ENCODE peak calls at places on chromosomes 2 and 18, in four cellular contexts. S is hepatocyte, K is adrenal gland, I is HCT116. X is an unnamed sample. For H3K4me1 and H3K36me3, the result is how much of the 10 kb centered on the place peaks cover.

GRCh38 chr2:232437130-232437620 is 18.8 kb upstream of the ALPI start:
- DNase-seq in S (no peak), K (peak), I (no peak), X (no peak)

GRCh38 chr18:77254711-77255110 is 5.1 kb downstream of the GALR1 start:
- DNase-seq in S (no peak), K (no peak), I (no peak), X (no peak)

GRCh38 chr2:36356199-36356989 is 816 bp downstream of the CRIM1 start:
- DNase-seq in S (peak), K (peak), I (no peak), X (peak)

GRCh38 chr2:162537651-162538050 is 193.7 kb downstream of the GCA start:
- DNase-seq in S (no peak), K (no peak), I (no peak), X (no peak)

GRCh38 chr2:226187601-226188000 is 612.0 kb downstream of the IRS1 start:
- DNase-seq in S (no peak), K (no peak), I (no peak), X (no peak)

GRCh38 chr2:164600763-164601162 is 20.5 kb downstream of the GRB14 start:
- DNase-seq in S (no peak), K (no peak), I (no peak), X (no peak)

GRCh38 chr2:12044857-12045256 is 298.4 kb downstream of the LPIN1 start:
- DNase-seq in S (no peak), K (no peak), I (no peak), X (no peak)

GRCh38 chr18:55275042-55275897 is 312.7 kb downstream of the TCF4 start:
- DNase-seq in S (no peak), K (peak), I (no peak), X (peak)

GRCh38 chr18:79399275-79400081 is 3.7 kb downstream of the NFATC1 start:
- DNase-seq in S (no peak), K (no peak), I (no peak), X (peak)

GRCh38 chr2:144081272-144081671 is 438.6 kb downstream of the ZEB2 start:
- DNase-seq in S (no peak), K (no peak), I (no peak), X (no peak)

GRCh38 chr18:78899241-78899640 is 80.4 kb upstream of the SALL3 start:
- DNase-seq in S (no peak), K (no peak), I (no peak), X (no peak)

GRCh38 chr2:166314022-166314759 is 61.6 kb downstream of the SCN9A start:
- DNase-seq in S (no peak), K (no peak), I (no peak), X (peak)

GRCh38 chr2:23375448-23375847 is 9.5 kb upstream of the KLHL29 start:
- DNase-seq in S (no peak), K (no peak), I (peak), X (peak)

GRCh38 chr2:238938460-238939055 is 90.7 kb downstream of the TWIST2 start:
- DNase-seq in S (peak), K (peak), I (no peak), X (peak)

GRCh38 chr2:220090050-220090449 is 462.6 kb downstream of the SLC4A3 start:
- DNase-seq in S (no peak), K (no peak), I (no peak), X (no peak)

GRCh38 chr2:38484957-38485356 is 107.9 kb upstream of the ATL2 start:
- DNase-seq in S (no peak), K (no peak), I (no peak), X (no peak)

GRCh38 chr2:152611458-152612231 is 105.6 kb downstream of the PRPF40A start:
- DNase-seq in S (peak), K (no peak), I (no peak), X (peak)

GRCh38 chr2:204897561-204897960 is 352.3 kb downstream of the PARD3B start:
- DNase-seq in S (no peak), K (no peak), I (no peak), X (no peak)

GRCh38 chr2:130834923-130835765 is 1.6 kb upstream of the ARHGEF4 start:
- DNase-seq in S (no peak), K (no peak), I (no peak), X (no peak)

GRCh38 chr2:130835766-130836015 is 1.0 kb upstream of the ARHGEF4 start:
- DNase-seq in S (no peak), K (no peak), I (no peak), X (no peak)

GRCh38 chr2:130837175-130837810 is 579 bp downstream of the ARHGEF4 start:
- DNase-seq in S (no peak), K (no peak), I (no peak), X (no peak)

GRCh38 chr2:130837811-130838565 is 1.3 kb downstream of the ARHGEF4 start:
- DNase-seq in S (no peak), K (no peak), I (no peak), X (no peak)

DNA sequence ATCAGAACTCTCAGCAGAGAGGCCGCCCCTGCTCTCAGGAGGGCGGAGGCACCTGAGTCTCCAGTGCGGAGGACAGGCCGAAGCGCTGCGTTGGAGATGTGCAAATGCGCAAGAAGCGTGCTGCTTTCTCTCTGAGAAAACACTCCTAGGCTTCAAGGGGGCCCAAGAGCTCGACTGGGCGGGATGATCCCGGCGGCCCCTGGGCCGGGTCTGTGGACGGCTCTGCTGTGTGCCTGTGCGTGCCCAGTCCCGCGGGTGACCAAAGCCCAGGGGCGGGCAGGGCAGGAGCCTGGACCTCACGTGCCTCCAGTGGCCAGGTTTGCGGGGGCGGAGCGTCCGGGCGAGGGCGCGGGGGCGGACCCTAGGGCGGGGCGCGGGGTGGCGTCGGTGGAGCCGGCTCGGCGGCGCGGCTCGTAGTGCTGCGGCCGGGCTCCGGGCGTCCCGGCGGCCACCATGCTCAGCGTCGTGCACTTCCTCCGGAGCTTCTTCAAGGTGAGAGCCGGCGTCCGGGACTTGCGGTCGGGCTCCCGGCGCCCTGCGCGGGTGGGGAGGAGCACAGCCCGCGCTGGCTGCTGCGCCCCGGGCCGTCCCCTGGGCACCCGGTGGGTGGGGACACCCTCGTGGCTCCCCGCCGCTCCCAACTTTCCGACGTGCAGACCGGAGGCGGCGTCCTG is at the start of gene ARHGEF4:
- DNase-seq in S (peak), K (no peak), I (peak), X (peak)
- H3K4me3 ChIP-seq in S (peak), K (no peak), I (peak), X (peak)

GRCh38 chr2:127645395-127646291 is at the start of gene GPR17:
- DNase-seq in S (peak), K (no peak), I (no peak), X (no peak)

GRCh38 chr2:127648321-127648720 is 2.4 kb downstream of the GPR17 start:
- DNase-seq in S (no peak), K (no peak), I (no peak), X (no peak)

GRCh38 chr2:127649100-127649611 is 3.2 kb downstream of the GPR17 start:
- DNase-seq in S (no peak), K (no peak), I (no peak), X (no peak)

GRCh38 chr2:127646487-127647241 is 711 bp downstream of the GPR17 start:
- DNase-seq in S (no peak), K (no peak), I (no peak), X (no peak)

DNA sequence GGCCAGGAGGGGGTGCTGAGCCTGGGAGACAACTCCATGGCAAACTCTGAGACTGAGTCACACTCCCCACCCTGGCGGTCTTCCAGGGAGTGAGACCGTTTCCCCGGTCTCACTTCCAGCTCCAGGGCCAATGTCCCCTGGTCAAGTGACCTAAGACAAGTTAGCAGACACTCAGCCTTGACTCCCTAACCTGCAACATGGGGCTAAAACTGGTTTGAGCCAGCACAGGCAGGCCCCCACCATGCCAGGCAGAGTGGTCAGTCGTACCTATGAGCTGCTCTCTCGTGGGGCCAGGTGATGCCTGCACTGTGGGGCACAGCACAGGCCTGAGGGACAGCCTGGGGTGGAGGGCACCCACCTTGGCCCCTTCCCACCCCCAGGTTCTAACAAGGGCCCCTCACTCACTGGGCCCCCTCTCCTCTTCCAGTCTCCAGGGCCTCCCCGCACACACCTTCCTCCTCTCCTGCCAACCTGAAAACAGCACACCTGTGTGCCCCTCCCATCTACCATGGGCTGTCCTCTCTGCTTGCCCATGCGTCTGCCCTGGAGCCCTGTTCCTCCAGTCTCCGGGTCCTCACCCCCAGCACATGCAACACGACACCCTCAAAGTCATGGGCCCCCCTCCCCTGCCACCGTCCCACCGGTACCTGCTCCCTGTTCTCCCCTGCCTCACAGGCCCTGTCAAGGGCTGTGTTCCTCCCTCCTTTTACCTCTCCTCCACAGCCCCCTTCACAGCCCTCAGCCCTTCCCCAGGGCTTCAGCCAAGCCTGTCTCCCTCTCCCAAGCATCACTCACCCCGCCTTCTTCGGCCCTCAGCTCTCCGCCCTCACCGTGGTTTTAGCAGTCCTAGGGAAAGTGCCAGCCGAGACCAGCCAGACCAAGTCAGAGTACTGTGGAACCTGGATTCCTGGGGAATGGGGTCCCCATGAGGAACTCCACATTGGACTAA is 1.6 kb downstream of the GPR17 start:
- DNase-seq in S (no peak), K (peak), I (no peak), X (peak)
- H3K4me1 ChIP-seq in S (under half), K (under half), I (under half), X (under half)

GRCh38 chr2:79191816-79192215 is 32.3 kb upstream of the REG3A start:
- DNase-seq in S (no peak), K (no peak), I (no peak), X (no peak)
- H3K36me3 ChIP-seq in S (under half), K (under half), I (under half), X (under half)

DNA sequence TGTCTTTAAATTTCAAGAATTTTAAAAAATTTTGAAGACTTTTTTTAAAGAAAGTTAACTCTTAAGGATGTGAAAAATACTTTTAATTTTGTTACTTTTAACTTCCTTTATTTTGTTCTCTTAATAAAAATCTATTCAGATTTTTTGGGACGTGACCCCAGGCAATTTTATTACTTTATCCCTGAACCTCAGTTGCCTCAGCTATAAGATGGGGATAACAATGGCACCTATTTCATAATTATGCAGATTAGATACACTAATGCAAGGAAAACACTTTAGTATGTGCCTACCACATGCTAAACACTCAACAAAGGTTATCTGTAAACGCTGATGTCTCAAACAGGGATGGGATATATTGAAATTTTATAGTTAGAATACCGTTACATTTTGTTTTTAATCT is 1.5 kb upstream of the SCYGR1 start:
- DNase-seq in S (no peak), K (no peak), I (no peak), X (no peak)
- H3K4me3 ChIP-seq in S (no peak), K (no peak), I (no peak), X (no peak)

GRCh38 chr2:161085041-161085598 is 75.1 kb upstream of the TANK start:
- DNase-seq in S (no peak), K (no peak), I (no peak), X (no peak)
- H3K4me1 ChIP-seq in S (under half), K (under half), I (under half), X (under half)

GRCh38 chr2:8537572-8538155 is 144.2 kb upstream of the ID2 start:
- DNase-seq in S (no peak), K (no peak), I (no peak), X (no peak)
- H3K36me3 ChIP-seq in S (under half), K (under half), I (under half), X (under half)

GRCh38 chr2:176645494-176645893 is 376.3 kb downstream of the MTX2 start:
- DNase-seq in S (no peak), K (no peak), I (no peak), X (no peak)

GRCh38 chr2:176639016-176639343 is 369.7 kb downstream of the MTX2 start:
- DNase-seq in S (no peak), K (no peak), I (no peak), X (no peak)

GRCh38 chr2:176643711-176644110 is 374.5 kb downstream of the MTX2 start:
- DNase-seq in S (no peak), K (peak), I (no peak), X (no peak)

GRCh38 chr2:176641436-176641835 is 372.2 kb downstream of the MTX2 start:
- DNase-seq in S (no peak), K (no peak), I (no peak), X (no peak)

GRCh38 chr2:176642074-176642473 is 372.8 kb downstream of the MTX2 start:
- DNase-seq in S (no peak), K (no peak), I (no peak), X (no peak)
- H3K4me3 ChIP-seq in S (no peak), K (no peak), I (no peak), X (no peak)

GRCh38 chr2:188256420-188256819 is 35.3 kb upstream of the GULP1 start:
- DNase-seq in S (no peak), K (no peak), I (no peak), X (no peak)
- H3K4me1 ChIP-seq in S (under half), K (under half), I (under half), X (under half)

GRCh38 chr18:13086906-13087305 is 95.7 kb downstream of the CEP192 start:
- DNase-seq in S (no peak), K (no peak), I (no peak), X (no peak)
- H3K36me3 ChIP-seq in S (under half), K (under half), I (under half), X (under half)

GRCh38 chr18:9428862-9429661 is 46.3 kb upstream of the RALBP1 start:
- DNase-seq in S (no peak), K (no peak), I (no peak), X (no peak)
- H3K4me3 ChIP-seq in S (no peak), K (no peak), I (no peak), X (no peak)

X was measured in cardiac muscle cell.